ENCODE peak calls at places on chromosomes 7 and 10, in six cellular contexts. N is dorsolateral prefrontal cortex, L is hepatocyte, A is lower lobe of right lung, S is HFFc6, U is endodermal cell. X is an unnamed sample.

GRCh38 chr10:117439243-117439912 is 64.1 kb upstream of the PDZD8 start:
- DNase-seq in N (peak), L (peak), A (no peak), S (peak), U (no peak), X (no peak)

GRCh38 chr10:79221110-79222051 is 125.9 kb upstream of the PPIF start:
- DNase-seq in N (peak), L (peak), A (peak), S (peak), U (no peak), X (peak)

GRCh38 chr7:111108526-111108925 is 17.6 kb downstream of the LRRN3 start:
- DNase-seq in N (no peak), L (no peak), A (no peak), S (no peak), U (no peak), X (no peak)

GRCh38 chr7:44471850-44472249 is 18.6 kb downstream of the NUDCD3 start:
- DNase-seq in N (no peak), L (no peak), A (no peak), S (no peak), U (no peak), X (no peak)

GRCh38 chr10:100828744-100829102 is 83.3 kb downstream of the PAX2 start:
- DNase-seq in N (no peak), L (peak), A (no peak), S (no peak), U (peak), X (no peak)

GRCh38 chr10:60299961-60300883 is 89.5 kb downstream of the ANK3 start:
- DNase-seq in N (no peak), L (peak), A (no peak), S (no peak), U (peak), X (no peak)

GRCh38 chr10:5446390-5446926 is 34.1 kb downstream of the NET1 start:
- DNase-seq in N (peak), L (peak), A (peak), S (peak), U (peak), X (peak)

GRCh38 chr7:137820156-137820555 is 26.6 kb downstream of the DGKI start:
- DNase-seq in N (no peak), L (no peak), A (no peak), S (no peak), U (no peak), X (no peak)

GRCh38 chr10:61285749-61286148 is 167.4 kb downstream of the TMEM26 start:
- DNase-seq in N (no peak), L (no peak), A (no peak), S (no peak), U (peak), X (no peak)

GRCh38 chr10:104842704-104843103 is 201.6 kb downstream of the SORCS3 start:
- DNase-seq in N (no peak), L (no peak), A (no peak), S (no peak), U (peak), X (no peak)

GRCh38 chr10:42149027-42149700 is 489.2 kb downstream of the ZNF33B start:
- DNase-seq in N (peak), L (peak), A (peak), S (no peak), U (peak), X (no peak)

GRCh38 chr7:16786257-16786656 is 18.5 kb downstream of the AGR2 start:
- DNase-seq in N (no peak), L (no peak), A (no peak), S (no peak), U (no peak), X (no peak)

GRCh38 chr10:69372126-69372980 is 44.4 kb downstream of the TACR2 start:
- DNase-seq in N (no peak), L (no peak), A (no peak), S (no peak), U (no peak), X (no peak)

GRCh38 chr7:112537822-112538221 is 57.0 kb downstream of the LSMEM1 start:
- DNase-seq in N (no peak), L (no peak), A (no peak), S (no peak), U (no peak), X (no peak)

GRCh38 chr7:98470131-98470985 is 69.5 kb upstream of the BAIAP2L1 start:
- DNase-seq in N (no peak), L (peak), A (peak), S (no peak), U (peak), X (peak)

DNA sequence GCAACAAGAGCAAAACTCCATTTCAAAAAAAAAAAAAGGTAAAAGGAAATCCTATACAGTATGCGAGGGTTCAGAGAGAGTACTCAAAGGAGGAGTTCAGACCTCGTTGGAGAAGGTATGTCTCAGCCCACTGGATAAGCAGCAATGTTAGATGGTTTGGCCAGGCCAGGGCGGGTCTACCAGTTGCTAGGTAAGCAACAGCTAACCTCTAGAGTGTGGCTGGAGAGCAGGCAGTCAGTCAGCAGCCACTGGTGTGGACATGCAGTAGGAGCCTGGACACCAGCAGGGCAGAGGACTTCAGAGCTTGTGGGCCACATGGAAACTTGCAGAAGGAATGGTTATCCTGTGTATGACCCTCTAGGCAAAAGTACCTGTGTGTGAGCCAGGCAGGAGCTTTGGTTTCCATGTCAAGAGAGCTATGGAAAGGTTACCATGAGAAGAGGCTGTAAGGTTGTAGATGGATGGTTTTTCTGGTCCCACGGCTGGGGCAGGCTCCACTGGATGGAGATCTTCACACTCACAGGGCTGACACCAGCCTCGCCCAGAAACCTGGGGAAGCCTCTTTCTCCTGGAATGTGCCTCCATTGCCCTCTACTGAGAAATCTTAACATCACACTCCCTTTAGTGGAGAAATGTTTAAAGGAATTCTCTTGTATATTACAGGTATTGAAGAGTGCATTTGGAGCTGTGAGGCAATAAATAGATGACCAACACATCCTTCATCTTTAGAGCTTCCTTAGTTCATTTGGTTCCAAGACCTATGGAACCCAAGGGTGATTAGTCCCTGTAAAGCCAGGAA is 63.6 kb downstream of the CCDC186 start:
- DNase-seq in N (no peak), L (peak), A (no peak), S (peak), U (peak), X (no peak)
- TF ChIP-seq CTCF in N (no peak), L (peak), A (peak), S (peak), U (peak), X (no peak)

GRCh38 chr7:49245062-49245461 is 320.7 kb downstream of the CDC14C start:
- DNase-seq in N (no peak), L (no peak), A (no peak), S (no peak), U (peak), X (no peak)

GRCh38 chr7:49247759-49248158 is 323.4 kb downstream of the CDC14C start:
- DNase-seq in N (no peak), L (no peak), A (no peak), S (no peak), U (no peak), X (no peak)

GRCh38 chr7:49244543-49244942 is 320.2 kb downstream of the CDC14C start:
- DNase-seq in N (no peak), L (no peak), A (no peak), S (no peak), U (peak), X (no peak)

GRCh38 chr7:49243521-49243920 is 319.2 kb downstream of the CDC14C start:
- DNase-seq in N (no peak), L (no peak), A (no peak), S (no peak), U (no peak), X (no peak)
- TF ChIP-seq CTCF in N (no peak), L (no peak), A (no peak), S (no peak), U (peak), X (no peak)

DNA sequence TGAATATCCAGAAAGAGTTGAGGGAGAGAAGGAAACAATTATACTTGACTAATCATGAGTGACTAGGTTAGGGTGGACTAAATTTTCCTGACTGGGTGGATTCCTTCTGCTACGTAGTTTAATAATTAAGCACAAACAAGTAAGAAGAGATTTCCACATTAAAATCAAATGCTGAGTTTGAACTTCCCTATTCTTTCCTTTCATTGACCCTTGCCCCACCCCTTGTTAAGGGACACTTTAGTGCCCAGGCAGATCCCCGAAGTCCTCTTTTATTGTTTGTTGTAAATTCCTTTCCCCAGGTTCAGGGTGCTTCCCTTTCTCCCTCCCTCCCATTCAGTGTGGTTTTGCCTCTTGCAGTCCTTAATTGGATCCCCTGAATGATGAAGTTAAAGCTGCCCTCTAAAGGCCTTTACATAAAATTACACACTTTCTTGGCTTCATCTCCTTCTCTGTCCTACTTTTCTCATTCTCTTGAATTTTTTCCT is 8.8 kb upstream of the SPAM1 start:
- DNase-seq in N (no peak), L (peak), A (no peak), S (no peak), U (peak), X (no peak)
- TF ChIP-seq CTCF in N (peak), L (peak), A (peak), S (no peak), U (peak), X (peak)

DNA sequence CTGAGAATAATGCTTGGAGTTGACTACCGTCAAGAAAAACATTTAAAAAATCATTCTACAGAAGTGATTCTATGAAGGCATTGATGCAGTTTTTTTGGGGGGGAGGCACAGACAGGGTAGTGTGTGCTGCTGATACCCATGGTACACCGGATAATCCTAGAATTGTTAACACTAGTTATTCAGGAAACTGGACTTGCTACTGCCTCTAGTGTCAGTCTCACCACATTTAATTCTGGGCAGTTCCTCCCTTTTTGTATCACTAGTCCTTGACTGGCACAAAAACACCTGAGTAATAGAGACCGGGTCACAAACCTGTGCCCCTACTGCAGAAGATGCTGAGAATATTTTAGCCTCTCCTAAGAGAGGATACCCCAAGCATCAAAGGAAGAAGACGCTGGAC is 13.0 kb upstream of the TCAF1 start:
- DNase-seq in N (no peak), L (no peak), A (no peak), S (no peak), U (no peak), X (no peak)
- TF ChIP-seq CTCF in N (no peak), L (no peak), A (no peak), S (peak), U (peak), X (no peak)

X was measured in glutamatergic neuron.